ENCODE peak calls at places on chromosomes 12 and 14, in four cellular contexts. J is left kidney, U is non-pigmented ciliary epithelial cell, M is fibroblast of gingiva. P is an unnamed sample.

GRCh38 chr12:89247962-89248361 is 104.3 kb downstream of the DUSP6 start:
- DNase-seq in M (peak; percentile 58), J (no peak), U (no peak), P (no peak)

GRCh38 chr12:22722779-22723178 is 97.8 kb downstream of the ETNK1 start:
- DNase-seq in J (no peak), U (no peak), M (no peak), P (no peak)

GRCh38 chr14:51289169-51289568 is 49.1 kb downstream of the TMX1 start:
- DNase-seq in U (no peak), J (no peak), M (no peak), P (no peak)

GRCh38 chr12:60977966-60978365 is 1282.2 kb upstream of the USP15 start:
- DNase-seq in M (no peak), U (no peak), J (no peak), P (no peak)

GRCh38 chr14:69991422-69991821 is 112.2 kb downstream of the SMOC1 start:
- DNase-seq in U (no peak), J (no peak), M (no peak), P (no peak)

GRCh38 chr12:52524898-52525591 is 4.9 kb upstream of the KRT5 start:
- DNase-seq in J (no peak), M (no peak), U (no peak), P (no peak)

GRCh38 chr12:31634620-31635019 is 24.9 kb upstream of the ETFBKMT start:
- DNase-seq in J (no peak), U (no peak), M (no peak), P (no peak)

GRCh38 chr12:100842156-100842555 is 47.6 kb downstream of the ANO4 start:
- DNase-seq in U (no peak), M (no peak), J (no peak), P (no peak)

GRCh38 chr14:70152704-70153103 is 36.0 kb downstream of the SLC8A3 start:
- DNase-seq in J (peak; percentile 60), M (no peak), U (no peak), P (no peak)

GRCh38 chr14:71339650-71340415 is 432.6 kb downstream of the PCNX1 start:
- DNase-seq in M (no peak), J (no peak), U (no peak), P (no peak)

GRCh38 chr12:119748512-119748911 is 80.6 kb downstream of the PRKAB1 start:
- DNase-seq in J (no peak), U (no peak), M (no peak), P (no peak)

GRCh38 chr12:14238224-14238792 is 127.2 kb upstream of the ATF7IP start:
- DNase-seq in J (peak; percentile 34), U (no peak), M (peak; percentile 24), P (no peak)

GRCh38 chr12:127355061-127355820 is 911.7 kb upstream of the TMEM132C start:
- DNase-seq in M (peak; percentile 36), J (peak; percentile 4), U (no peak), P (no peak)

GRCh38 chr12:9064201-9064814 is 51.4 kb downstream of the A2M start:
- DNase-seq in M (peak; percentile 31), U (no peak), J (peak; percentile 93), P (peak; percentile 65)

GRCh38 chr12:80707830-80708534 is 548 bp downstream of the MYF6 start:
- DNase-seq in U (no peak), J (no peak), M (no peak), P (no peak)

GRCh38 chr12:119592232-119592631 is 1.3 kb upstream of the TMEM233 start:
- DNase-seq in J (no peak), U (no peak), M (no peak), P (no peak)

GRCh38 chr14:76550534-76550933 is 174.6 kb downstream of the ESRRB start:
- DNase-seq in M (no peak), U (no peak), J (no peak), P (no peak)